ENCODE peak calls at places on chromosome 13, in seven cellular contexts. P is iris pigment epithelial cell; Z is H1; X is heart left ventricle; R is activated CD8-positive, alpha-beta memory T cell treated with anti-CD3 and anti-CD28 coated beads for 4 hours; V is HEK293T; I is GM03348. H is an unnamed sample.

GRCh38 chr13:26062853-26063444 is 11.1 kb upstream of the SHISA2 start:
- DNase-seq in I (peak), P (peak), X (no peak), V (peak), Z (no peak), R (no peak), H (no peak)

GRCh38 chr13:102872531-102872930 is 26.7 kb downstream of the ERCC5 start:
- DNase-seq in I (no peak), P (no peak), V (no peak), X (no peak), R (no peak), Z (no peak), H (no peak)

GRCh38 chr13:25732146-25732865 is 319.5 kb downstream of the SHISA2 start:
- DNase-seq in V (no peak), R (no peak), I (no peak), P (peak), X (no peak), Z (no peak), H (no peak)

GRCh38 chr13:48776396-48776795 is 122.7 kb downstream of the CYSLTR2 start:
- DNase-seq in R (no peak), V (no peak), Z (no peak), P (peak), I (no peak), X (no peak), H (no peak)

GRCh38 chr13:43227721-43228120 is 204.3 kb downstream of the DNAJC15 start:
- DNase-seq in V (no peak), P (no peak), Z (no peak), R (no peak), I (no peak), X (no peak), H (no peak)

GRCh38 chr13:97367016-97367415 is 67.0 kb upstream of the RAP2A start:
- DNase-seq in R (no peak), I (no peak), V (no peak), Z (no peak), P (peak), X (no peak), H (no peak)

GRCh38 chr13:102642475-102642874 is 45.7 kb downstream of the TPP2 start:
- DNase-seq in Z (no peak), I (no peak), V (no peak), P (peak), R (no peak), X (peak), H (peak)

GRCh38 chr13:99275093-99275469 is 16.9 kb upstream of the GPR18 start:
- DNase-seq in R (peak), V (no peak), Z (no peak), P (peak), I (peak), X (peak), H (no peak)

GRCh38 chr13:113528101-113528797 is 37.7 kb upstream of the DCUN1D2 start:
- DNase-seq in X (no peak), P (no peak), V (no peak), R (no peak), I (no peak), Z (no peak), H (no peak)

GRCh38 chr13:38566526-38566925 is 120.4 kb upstream of the FREM2 start:
- DNase-seq in X (no peak), P (no peak), I (no peak), R (no peak), Z (no peak), V (no peak), H (no peak)

GRCh38 chr13:24184265-24184841 is 23.8 kb downstream of the SPATA13 start:
- DNase-seq in Z (no peak), P (no peak), R (no peak), X (no peak), V (no peak), I (no peak), H (no peak)

GRCh38 chr13:25347156-25347555 is 24.6 kb upstream of the ATP8A2 start:
- DNase-seq in V (no peak), X (no peak), Z (no peak), I (no peak), R (no peak), P (no peak), H (no peak)

GRCh38 chr13:102090532-102090931 is 311.3 kb downstream of the FGF14 start:
- DNase-seq in X (no peak), R (no peak), Z (no peak), V (no peak), I (no peak), P (no peak), H (no peak)

GRCh38 chr13:102097708-102098107 is 304.1 kb downstream of the FGF14 start:
- DNase-seq in X (no peak), V (no peak), Z (no peak), P (no peak), R (no peak), I (no peak), H (no peak)

GRCh38 chr13:49627831-49628652 is at the start of gene ARL11:
- DNase-seq in I (no peak), X (peak), Z (peak), V (no peak), R (peak), P (no peak), H (no peak)

GRCh38 chr13:22114630-22115311 is 443.9 kb downstream of the FGF9 start:
- DNase-seq in X (peak), P (no peak), Z (no peak), R (peak), I (peak), V (no peak), H (no peak)

GRCh38 chr13:110107568-110108347 is 199.2 kb downstream of the COL4A1 start:
- DNase-seq in R (no peak), P (no peak), X (no peak), V (no peak), I (no peak), Z (peak), H (no peak)

GRCh38 chr13:29702912-29703351 is 107.4 kb upstream of the SLC7A1 start:
- DNase-seq in P (peak), R (no peak), Z (no peak), V (no peak), X (peak), I (peak), H (no peak)

GRCh38 chr13:26247608-26248007 is 6.3 kb upstream of the CDK8 start:
- DNase-seq in X (no peak), R (no peak), Z (no peak), P (peak), V (no peak), I (no peak), H (no peak)

GRCh38 chr13:109394311-109394988 is 391.9 kb downstream of the IRS2 start:
- DNase-seq in P (no peak), V (no peak), X (no peak), R (no peak), Z (no peak), I (peak), H (peak)

GRCh38 chr13:40440990-40441820 is 225.2 kb downstream of the FOXO1 start:
- DNase-seq in X (peak), R (no peak), V (no peak), P (peak), I (no peak), Z (no peak), H (peak)

GRCh38 chr13:21733475-21734311 is 62.8 kb downstream of the FGF9 start:
- DNase-seq in V (no peak), R (no peak), Z (no peak), X (no peak), P (no peak), I (no peak), H (no peak)

GRCh38 chr13:109336730-109337129 is 449.7 kb downstream of the IRS2 start:
- DNase-seq in I (peak), P (peak), Z (no peak), R (no peak), V (no peak), X (no peak), H (no peak)

GRCh38 chr13:53382008-53382407 is 353.4 kb downstream of the OLFM4 start:
- DNase-seq in Z (no peak), X (no peak), V (no peak), P (no peak), I (no peak), R (no peak), H (no peak)

GRCh38 chr13:99037756-99038155 is 59.9 kb upstream of the DOCK9 start:
- DNase-seq in V (no peak), R (no peak), I (no peak), Z (no peak), P (no peak), X (no peak), H (no peak)

GRCh38 chr13:37089495-37089894 is 16.0 kb downstream of the CSNK1A1L start:
- DNase-seq in I (no peak), R (no peak), V (no peak), X (no peak), P (no peak), Z (no peak), H (no peak)

GRCh38 chr13:48009298-48009697 is 8.2 kb upstream of the SUCLA2 start:
- DNase-seq in I (peak), Z (no peak), X (no peak), V (no peak), R (no peak), P (peak), H (no peak)

GRCh38 chr13:21008026-21008425 is 53.4 kb downstream of the LATS2 start:
- DNase-seq in P (no peak), I (no peak), X (no peak), R (no peak), V (no peak), Z (no peak), H (peak)

GRCh38 chr13:20828540-20829364 is 55.0 kb upstream of the EEF1AKMT1 start:
- DNase-seq in Z (no peak), R (no peak), I (peak), V (peak), X (no peak), P (peak), H (no peak)

GRCh38 chr13:73171926-73172325 is 113.1 kb downstream of the KLF5 start:
- DNase-seq in Z (no peak), I (no peak), X (peak), P (peak), R (no peak), V (no peak), H (no peak)

GRCh38 chr13:114283581-114283980 is 2.2 kb downstream of the UPF3A start:
- DNase-seq in R (no peak), Z (no peak), P (no peak), V (no peak), I (no peak), X (no peak), H (no peak)

GRCh38 chr13:29733069-29733700 is 117.2 kb downstream of the UBL3 start:
- DNase-seq in I (no peak), X (no peak), R (no peak), Z (no peak), P (no peak), V (no peak), H (no peak)

GRCh38 chr13:113540523-113540922 is 44.0 kb upstream of the TFDP1 start:
- DNase-seq in R (no peak), V (no peak), I (no peak), X (no peak), P (no peak), Z (no peak), H (no peak)

H was measured in right atrium auricular region.